ENCODE peak calls at places on chromosomes 1 and 21, in nine cellular contexts. T is prostate gland, E is sigmoid colon, U is GM12891, V is Panc1, N is spleen, D is stomach, H is HCT116, C is endothelial cell of umbilical vein. F is an unnamed sample.

GRCh38 chr21:38171723-38172344 is 85.0 kb upstream of the KCNJ15 start:
- DNase-seq in T (no peak), E (no peak), U (no peak), V (no peak), N (no peak), D (no peak), H (no peak), C (peak), F (no peak)

GRCh38 chr1:242828199-242828598 is 303.7 kb upstream of the PLD5 start:
- DNase-seq in T (no peak), E (no peak), U (no peak), V (no peak), N (no peak), D (no peak), H (no peak), C (no peak), F (no peak)

GRCh38 chr1:241462371-241462770 is 57.2 kb downstream of the FH start:
- DNase-seq in T (no peak), E (no peak), U (no peak), V (no peak), N (no peak), D (no peak), H (no peak), C (no peak), F (no peak)

GRCh38 chr1:22652881-22653316 is at the start of gene C1QB:
- DNase-seq in T (no peak), E (peak), U (no peak), V (no peak), N (no peak), D (no peak), H (no peak), C (no peak), F (no peak)

GRCh38 chr1:157133431-157133830 is 4.8 kb downstream of the ETV3 start:
- DNase-seq in T (no peak), E (no peak), U (no peak), V (no peak), N (no peak), D (no peak), H (no peak), C (no peak), F (no peak)

GRCh38 chr1:92721886-92722285 is 63.0 kb downstream of the EVI5 start:
- DNase-seq in T (no peak), E (no peak), U (no peak), V (no peak), N (no peak), D (no peak), H (no peak), C (no peak), F (no peak)

GRCh38 chr1:1315435-1315901 is 7.1 kb downstream of the PUSL1 start:
- DNase-seq in T (no peak), E (no peak), U (no peak), V (no peak), N (no peak), D (no peak), H (no peak), C (no peak), F (no peak)

GRCh38 chr21:14614287-14614686 is 68.2 kb upstream of the SAMSN1 start:
- DNase-seq in T (no peak), E (no peak), U (no peak), V (no peak), N (no peak), D (no peak), H (no peak), C (no peak), F (no peak)

GRCh38 chr1:71047635-71048607 is at the start of gene PTGER3:
- DNase-seq in T (peak), E (peak), U (peak), V (no peak), N (peak), D (peak), H (no peak), C (peak), F (no peak)

GRCh38 chr21:29343517-29343916 is 44.8 kb downstream of the BACH1 start:
- DNase-seq in T (no peak), E (no peak), U (no peak), V (no peak), N (no peak), D (no peak), H (no peak), C (peak), F (no peak)

GRCh38 chr21:29338256-29338655 is 39.5 kb downstream of the BACH1 start:
- DNase-seq in T (no peak), E (no peak), U (no peak), V (no peak), N (no peak), D (no peak), H (no peak), C (no peak), F (no peak)

GRCh38 chr21:29340228-29340627 is 41.5 kb downstream of the BACH1 start:
- DNase-seq in T (no peak), E (no peak), U (no peak), V (no peak), N (no peak), D (no peak), H (no peak), C (no peak), F (no peak)

GRCh38 chr21:29346281-29346680 is 47.6 kb downstream of the BACH1 start:
- DNase-seq in T (no peak), E (no peak), U (no peak), V (no peak), N (no peak), D (no peak), H (no peak), C (no peak), F (no peak)

DNA sequence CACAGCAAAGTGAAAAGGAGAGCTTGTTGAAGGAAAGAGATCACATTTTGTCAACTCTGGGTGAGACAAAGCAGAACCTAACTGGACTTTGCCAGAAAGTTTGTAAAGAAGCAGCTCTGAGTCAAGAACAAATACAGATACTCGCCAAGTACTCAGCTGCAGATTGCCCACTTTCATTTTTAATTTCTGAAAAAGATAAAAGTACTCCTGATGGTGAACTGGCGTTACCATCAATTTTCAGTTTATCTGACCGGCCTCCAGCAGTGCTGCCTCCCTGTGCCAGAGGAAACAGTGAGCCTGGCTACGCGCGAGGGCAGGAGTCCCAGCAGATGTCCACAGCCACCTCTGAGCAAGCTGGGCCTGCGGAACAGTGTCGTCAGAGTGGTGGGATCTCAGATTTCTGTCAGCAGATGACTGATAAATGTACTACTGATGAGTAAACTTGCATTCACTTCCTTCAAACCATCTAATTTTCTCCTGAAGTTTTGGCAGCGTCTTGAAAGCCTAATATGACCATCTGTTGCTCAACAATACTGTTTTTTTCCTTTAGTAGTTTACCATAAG is 43.8 kb downstream of the BACH1 start:
- DNase-seq in T (no peak), E (peak), U (no peak), V (no peak), N (no peak), D (no peak), H (no peak), C (peak), F (no peak)
- TF ChIP-seq POLR2AphosphoS5 in T (no peak), E (peak), U (no peak), V (no peak), N (peak), D (no peak), H (no peak), C (peak), F (no peak)

DNA sequence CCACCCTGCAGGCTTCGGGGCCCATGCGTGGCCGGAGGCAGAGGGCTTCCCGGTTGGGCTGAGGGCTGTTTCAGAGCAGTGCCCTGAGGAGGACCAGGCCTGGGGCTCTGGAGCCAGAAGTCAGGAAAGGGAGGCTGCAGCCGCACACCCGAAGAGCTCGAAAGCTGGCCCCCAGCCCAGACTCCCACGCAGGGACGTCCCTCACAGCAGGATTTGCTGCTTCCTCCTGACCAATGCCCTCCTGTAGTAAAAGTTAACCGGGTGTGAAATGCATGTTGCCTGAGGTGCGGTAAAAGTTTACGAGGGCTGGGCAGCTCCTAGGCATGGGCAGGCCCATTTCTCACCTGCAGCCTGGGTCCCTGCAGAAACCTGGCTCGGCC is 101.5 kb upstream of the ARHGEF16 start:
- DNase-seq in T (no peak), E (peak), U (no peak), V (no peak), N (peak), D (no peak), H (no peak), C (no peak), F (no peak)
- TF ChIP-seq POLR2AphosphoS5 in T (no peak), E (no peak), U (no peak), V (peak), N (peak), D (no peak), H (no peak), C (no peak), F (no peak)

DNA sequence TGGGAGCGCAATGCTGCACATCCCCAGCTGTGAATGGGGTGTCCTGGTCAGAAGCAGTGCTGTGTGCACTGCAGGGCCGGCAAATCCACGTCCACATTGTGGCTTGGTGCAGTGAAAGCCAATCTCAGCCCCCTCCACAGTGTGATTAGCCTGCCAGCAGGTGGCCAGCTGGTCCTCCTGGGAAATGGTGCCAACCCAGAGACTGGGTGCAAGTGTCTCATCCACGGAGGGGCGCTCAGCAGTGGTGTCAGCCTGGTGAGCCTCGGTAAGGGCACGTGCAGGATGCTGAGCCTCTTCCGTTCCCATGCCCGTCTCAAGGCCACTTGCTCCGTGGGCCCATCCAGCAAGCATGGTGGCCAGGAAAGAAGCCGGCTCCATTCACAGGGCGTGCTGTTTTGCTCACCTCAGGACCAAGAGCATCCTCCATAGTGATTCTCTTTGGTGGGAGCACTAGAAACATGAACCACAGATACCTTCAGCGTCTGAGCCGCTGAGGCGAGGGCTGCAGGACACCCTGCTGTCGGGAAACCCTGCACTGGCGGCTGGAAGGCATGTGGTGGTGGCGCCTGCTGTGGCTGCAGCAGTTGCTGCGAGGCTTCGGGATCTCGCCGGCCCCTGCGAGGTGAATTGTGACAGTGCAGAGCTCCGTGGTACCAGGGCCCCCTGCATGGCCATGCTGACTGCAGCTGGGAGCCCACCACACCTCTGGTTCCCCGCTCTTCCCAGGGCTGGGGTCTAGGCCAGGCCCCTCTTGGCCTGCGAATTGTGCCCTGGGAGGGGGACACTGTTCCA is 2.0 kb upstream of the SMYD3 start:
- DNase-seq in T (no peak), E (no peak), U (no peak), V (no peak), N (no peak), D (no peak), H (no peak), C (no peak), F (no peak)
- TF ChIP-seq POLR2AphosphoS5 in T (no peak), E (no peak), U (no peak), V (no peak), N (no peak), D (no peak), H (no peak), C (no peak), F (no peak)

DNA sequence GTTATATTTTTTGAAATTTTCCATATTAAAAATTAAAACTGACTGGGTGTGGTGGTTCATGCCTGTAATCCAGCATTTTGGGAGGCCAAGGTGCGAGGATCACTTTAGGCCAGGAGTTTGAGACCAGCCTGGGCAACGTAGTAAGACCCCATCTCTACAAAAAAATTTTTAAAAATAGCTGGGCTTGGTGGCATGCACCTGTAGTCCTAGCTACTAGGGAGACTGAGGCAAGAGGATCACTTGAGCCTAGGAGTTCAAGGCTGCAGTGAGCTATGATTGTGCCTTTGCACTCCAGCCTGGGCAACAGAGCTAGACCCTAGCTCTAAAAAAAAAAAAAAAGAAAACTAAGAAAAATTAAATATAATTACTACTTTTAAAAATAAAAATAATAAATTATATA is 4.5 kb upstream of the SVBP start:
- DNase-seq in T (no peak), E (no peak), U (no peak), V (no peak), N (no peak), D (no peak), H (no peak), C (no peak), F (no peak)
- TF ChIP-seq POLR2AphosphoS5 in T (no peak), E (no peak), U (no peak), V (no peak), N (no peak), D (no peak), H (no peak), C (no peak), F (no peak)

GRCh38 chr1:20648438-20648837 is 12.7 kb downstream of the DDOST start:
- DNase-seq in T (no peak), E (no peak), U (no peak), V (no peak), N (no peak), D (no peak), H (no peak), C (no peak), F (no peak)
- TF ChIP-seq POLR2AphosphoS5 in T (no peak), E (no peak), U (peak), V (no peak), N (no peak), D (no peak), H (no peak), C (no peak), F (no peak)

F was measured in SK-N-MC.